ENCODE peak calls at places on chromosomes 12 and 14, in nine cellular contexts. X, M, L, Y, T, E, D, U and Q are unnamed samples. For H3K4me1, the result is how much of the 10 kb centered on the place peaks cover.

GRCh38 chr12:42696424-42697149 is 107.0 kb upstream of the PRICKLE1 start:
- DNase-seq in X (peak), M (peak), L (no peak), Y (peak), T (no peak), E (no peak), D (peak), U (peak), Q (peak)

GRCh38 chr14:97707603-97708002 is 910.4 kb downstream of the VRK1 start:
- DNase-seq in X (no peak), M (no peak), L (no peak), Y (no peak), T (no peak), E (no peak), D (no peak), U (no peak), Q (no peak)

GRCh38 chr14:51095854-51096823 is 1.2 kb upstream of the TRIM9 start:
- DNase-seq in X (peak), M (peak), L (peak), Y (peak), T (no peak), E (no peak), D (peak), U (peak), Q (peak)

GRCh38 chr14:88974991-88975835 is 150.8 kb downstream of the TTC8 start:
- DNase-seq in X (no peak), M (no peak), L (no peak), Y (peak), T (no peak), E (no peak), D (no peak), U (peak), Q (no peak)

GRCh38 chr12:95611676-95612309 is 60.5 kb upstream of the USP44 start:
- DNase-seq in X (no peak), M (no peak), L (no peak), Y (no peak), T (peak), E (no peak), D (no peak), U (no peak), Q (no peak)

GRCh38 chr14:74239848-74240793 is 872 bp downstream of the VSX2 start:
- DNase-seq in X (no peak), M (no peak), L (peak), Y (no peak), T (peak), E (no peak), D (no peak), U (no peak), Q (no peak)

GRCh38 chr14:49173765-49174373 is 412.3 kb downstream of the RPS29 start:
- DNase-seq in X (no peak), M (no peak), L (peak), Y (peak), T (peak), E (peak), D (peak), U (no peak), Q (no peak)

GRCh38 chr12:130436741-130437501 is 99.2 kb downstream of the PIWIL1 start:
- DNase-seq in X (no peak), M (peak), L (no peak), Y (no peak), T (no peak), E (no peak), D (no peak), U (no peak), Q (no peak)

GRCh38 chr14:64763801-64764511 is 59.7 kb downstream of the PLEKHG3 start:
- DNase-seq in X (no peak), M (no peak), L (peak), Y (no peak), T (peak), E (peak), D (peak), U (peak), Q (peak)

GRCh38 chr14:35855886-35856481 is 29.8 kb downstream of the BRMS1L start:
- DNase-seq in X (no peak), M (no peak), L (no peak), Y (no peak), T (no peak), E (no peak), D (no peak), U (no peak), Q (no peak)

DNA sequence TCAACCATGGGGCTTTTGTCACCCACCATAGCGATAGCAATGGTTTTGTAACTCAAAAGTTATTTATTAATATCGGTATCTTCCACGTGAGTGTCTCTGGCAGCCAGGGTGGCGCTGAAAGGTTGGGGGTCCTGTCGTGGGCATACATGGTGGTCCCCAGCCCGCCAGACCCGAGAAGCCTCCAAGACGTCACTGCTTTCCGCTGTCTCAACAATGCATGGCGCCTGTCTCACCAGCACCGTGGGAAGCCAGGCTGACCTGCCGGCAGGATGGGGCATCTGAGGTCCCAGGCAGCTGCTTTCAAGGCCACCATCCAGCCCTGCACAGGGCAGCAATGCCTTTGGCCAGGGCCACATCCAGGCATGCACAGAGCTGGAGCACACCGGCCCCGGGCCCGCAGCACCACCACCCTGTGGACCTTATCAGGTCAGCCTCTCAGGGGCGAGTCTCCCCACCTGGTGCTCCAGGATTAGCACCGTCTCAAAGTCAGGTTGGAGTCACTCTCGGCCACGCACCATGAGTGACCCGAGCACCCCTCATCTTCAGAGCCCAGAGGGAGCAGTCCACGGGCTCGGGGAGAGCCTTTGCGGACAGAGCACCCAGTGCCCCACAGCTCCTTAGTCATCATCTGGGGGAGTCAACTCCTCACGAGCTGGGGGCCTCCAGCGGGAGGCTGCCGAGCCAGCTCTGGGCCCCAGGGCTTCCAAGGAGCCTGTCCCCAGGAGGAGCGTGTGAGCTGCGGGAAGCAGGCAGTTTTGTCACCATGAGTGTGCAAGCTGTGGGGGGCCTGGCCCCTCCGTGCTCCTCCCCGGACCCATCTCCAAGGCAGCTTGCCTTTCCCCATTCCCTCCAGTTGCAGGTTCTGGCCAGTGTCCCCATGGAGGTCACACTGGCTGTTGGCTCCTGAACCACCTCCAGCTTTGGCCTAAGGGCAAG is 14.6 kb upstream of the C14orf180 start:
- DNase-seq in X (no peak), M (no peak), L (no peak), Y (no peak), T (no peak), E (peak), D (no peak), U (no peak), Q (no peak)
- H3K4me1 ChIP-seq in X (under half), M (under half), L (under half), Y (under half), T (under half), E (under half), D (under half), U (under half), Q (under half)

DNA sequence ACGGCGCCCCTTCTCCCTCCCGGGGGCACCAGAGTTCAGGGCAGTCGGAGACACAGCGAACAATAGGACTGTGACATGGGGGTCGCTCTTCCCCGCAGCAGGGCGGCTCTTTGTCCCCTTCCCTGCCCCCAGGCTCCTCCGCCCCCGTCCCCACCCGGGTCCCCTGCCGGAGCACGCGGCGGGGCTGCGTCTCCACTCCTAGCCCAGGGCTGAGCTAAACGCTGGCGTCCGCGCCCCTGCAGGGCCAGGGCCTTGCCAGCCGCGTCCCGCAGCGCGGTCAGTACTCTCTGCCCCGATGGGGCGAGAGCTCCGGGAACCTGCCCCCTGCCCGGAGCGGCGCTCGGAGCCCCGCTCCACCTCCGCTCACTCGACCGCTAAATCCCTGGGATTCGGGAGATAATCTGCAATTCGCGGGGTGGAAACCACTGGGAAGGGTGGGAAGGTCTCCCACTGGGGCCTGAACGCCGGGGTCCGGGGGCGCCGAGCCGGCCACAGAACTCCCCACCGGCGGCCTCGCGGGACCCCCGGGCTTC is 825 bp upstream of the CCDC85C start:
- DNase-seq in X (no peak), M (no peak), L (peak), Y (no peak), T (peak), E (peak), D (no peak), U (peak), Q (peak)
- TF ChIP-seq CTCF in X (no peak), M (no peak), L (no peak), Y (no peak), T (no peak), E (no peak), D (no peak), U (no peak), Q (no peak)

GRCh38 chr12:78224154-78224553 is 393.5 kb downstream of the NAV3 start:
- DNase-seq in X (no peak), M (no peak), L (no peak), Y (no peak), T (no peak), E (no peak), D (no peak), U (no peak), Q (no peak)

GRCh38 chr12:78226763-78227162 is 396.1 kb downstream of the NAV3 start:
- DNase-seq in X (no peak), M (no peak), L (no peak), Y (no peak), T (no peak), E (no peak), D (no peak), U (no peak), Q (no peak)

GRCh38 chr12:78232756-78233155 is 402.1 kb downstream of the NAV3 start:
- DNase-seq in X (no peak), M (no peak), L (no peak), Y (no peak), T (peak), E (no peak), D (no peak), U (no peak), Q (no peak)

DNA sequence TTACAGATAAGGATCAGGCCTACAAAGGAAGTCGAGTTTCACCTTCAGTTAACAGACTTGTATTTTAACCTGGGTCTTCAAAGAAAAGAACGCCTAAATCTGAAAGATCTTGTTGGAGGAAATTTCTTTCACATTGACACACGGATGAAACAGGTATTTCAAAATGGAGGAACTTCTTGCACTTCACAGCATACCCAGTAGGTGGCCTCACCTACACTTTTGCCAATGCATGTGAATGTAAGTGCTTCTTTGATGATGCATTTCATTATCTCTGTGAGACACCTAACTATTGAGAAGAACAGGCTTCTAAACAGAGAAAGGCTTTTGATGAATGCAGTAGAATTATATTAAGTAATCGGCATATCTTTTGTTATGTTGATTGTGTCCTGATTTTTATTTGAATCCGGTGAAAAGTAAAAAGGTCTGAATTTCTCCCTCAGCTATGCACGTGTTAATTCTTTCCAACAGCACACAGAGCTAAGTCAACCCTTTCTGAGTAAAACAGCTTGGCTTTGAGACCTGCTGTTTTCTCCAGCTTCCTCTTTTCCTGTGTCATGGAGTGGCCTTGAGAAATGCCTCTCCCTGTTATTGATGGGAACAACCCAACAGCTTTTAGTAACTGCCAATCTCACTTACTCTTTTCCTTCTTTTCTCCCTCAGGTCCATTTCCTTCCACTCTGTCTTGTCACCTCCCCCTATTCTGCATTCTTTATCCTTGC is 399.0 kb downstream of the NAV3 start:
- DNase-seq in X (no peak), M (no peak), L (peak), Y (peak), T (peak), E (peak), D (no peak), U (peak), Q (no peak)
- H3K4me3 ChIP-seq in X (no peak), M (no peak), L (no peak), Y (no peak), T (no peak), E (no peak), D (no peak), U (no peak), Q (no peak)

GRCh38 chr14:104654119-104654518 is 35.3 kb upstream of the INF2 start:
- DNase-seq in X (no peak), M (no peak), L (no peak), Y (no peak), T (no peak), E (no peak), D (no peak), U (no peak), Q (no peak)

GRCh38 chr14:104657114-104657524 is 32.3 kb upstream of the INF2 start:
- DNase-seq in X (no peak), M (no peak), L (no peak), Y (no peak), T (no peak), E (no peak), D (no peak), U (no peak), Q (no peak)

GRCh38 chr14:104656014-104656714 is 33.3 kb upstream of the INF2 start:
- DNase-seq in X (no peak), M (no peak), L (no peak), Y (no peak), T (no peak), E (no peak), D (no peak), U (no peak), Q (no peak)

GRCh38 chr14:104657563-104658324 is 31.7 kb upstream of the INF2 start:
- DNase-seq in X (no peak), M (no peak), L (no peak), Y (no peak), T (no peak), E (peak), D (no peak), U (no peak), Q (no peak)

GRCh38 chr14:104655128-104655848 is 34.1 kb upstream of the INF2 start:
- DNase-seq in X (no peak), M (no peak), L (no peak), Y (no peak), T (no peak), E (no peak), D (no peak), U (no peak), Q (no peak)
- H3K4me1 ChIP-seq in X (under half), M (under half), L (under half), Y (under half), T (under half), E (under half), D (under half), U (under half), Q (under half)

GRCh38 chr12:49366652-49367380 is 446 bp upstream of the SPATS2 start:
- DNase-seq in X (peak), M (peak), L (peak), Y (peak), T (peak), E (peak), D (peak), U (peak), Q (peak)
- TF ChIP-seq CTCF in X (peak), M (no peak), L (peak), Y (no peak), T (no peak), E (peak), D (peak), U (no peak), Q (peak)

DNA sequence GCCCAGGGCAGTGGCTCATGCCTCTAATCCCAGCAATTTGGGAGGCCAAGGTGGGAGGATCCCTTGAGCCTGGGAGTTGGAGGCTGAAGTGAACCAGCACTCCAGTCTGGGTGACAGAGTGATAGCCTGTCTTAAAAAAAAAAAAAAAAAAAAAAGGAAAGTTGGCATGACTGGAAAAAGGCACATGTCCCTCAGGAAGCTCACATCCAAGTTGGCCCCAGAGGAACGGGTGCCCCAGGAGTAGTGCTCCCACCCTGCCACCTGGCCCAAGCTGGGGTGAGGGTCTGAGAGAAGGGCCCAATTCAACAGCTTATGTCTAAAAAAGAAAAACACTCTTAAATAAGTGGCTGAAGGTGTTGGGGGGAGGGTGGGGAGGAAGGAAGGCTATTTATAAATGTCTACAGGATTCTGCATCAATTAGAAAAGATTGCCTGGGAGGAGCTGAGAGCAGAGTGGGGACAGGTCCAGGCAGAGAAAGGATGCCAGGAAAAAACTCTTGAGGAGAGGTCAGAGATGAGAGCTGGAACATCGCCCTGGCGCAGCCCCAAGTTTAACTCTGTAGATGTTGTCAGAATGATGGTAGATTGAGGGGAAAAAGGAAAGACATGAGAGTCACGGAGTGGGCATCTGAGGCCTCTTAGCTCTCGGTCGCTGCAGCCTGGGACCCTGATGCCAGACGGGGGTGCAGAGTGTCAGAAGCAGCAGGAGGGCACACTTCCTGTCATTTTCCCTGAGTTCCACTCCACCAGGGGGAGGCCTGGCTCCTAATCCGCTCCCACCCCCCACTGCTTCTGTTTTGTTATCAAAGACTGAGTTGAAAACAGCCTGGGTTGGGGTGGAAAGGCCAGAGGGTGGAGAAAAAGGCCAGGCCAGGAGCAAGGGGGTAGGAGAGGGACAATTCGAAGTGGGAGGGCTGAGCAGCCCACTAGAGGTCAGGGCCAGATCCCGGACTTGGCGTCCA is 7.3 kb downstream of the SPRYD3 start:
- DNase-seq in X (peak), M (no peak), L (peak), Y (no peak), T (no peak), E (peak), D (peak), U (peak), Q (peak)
- H3K4me3 ChIP-seq in X (peak), M (no peak), L (no peak), Y (no peak), T (no peak), E (no peak), D (peak), U (no peak), Q (no peak)

DNA sequence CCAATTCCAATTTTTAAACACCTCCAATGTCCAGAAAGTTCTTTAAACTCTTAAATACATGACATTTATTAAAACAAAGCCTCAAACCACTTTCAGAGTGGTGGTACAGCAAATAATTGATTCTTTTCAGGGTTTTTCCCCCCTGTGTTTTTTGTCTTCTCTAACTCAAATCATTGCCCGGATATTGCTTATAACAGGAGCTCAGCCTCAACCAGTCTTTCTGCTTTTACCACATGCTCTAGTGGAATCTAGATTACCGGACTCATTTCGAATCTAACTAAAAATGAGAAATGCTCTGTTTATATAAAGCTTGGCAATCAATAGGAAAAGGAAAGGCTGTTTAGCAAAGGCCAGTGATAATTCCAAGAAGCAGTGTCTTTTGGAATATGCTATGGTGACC is 161.5 kb downstream of the ETV6 start:
- DNase-seq in X (no peak), M (no peak), L (no peak), Y (no peak), T (no peak), E (no peak), D (no peak), U (no peak), Q (no peak)
- H3K4me1 ChIP-seq in X (half or more), M (under half), L (under half), Y (under half), T (half or more), E (under half), D (half or more), U (under half), Q (under half)

GRCh38 chr12:54749191-54749818 is 101.1 kb upstream of the DCD start:
- DNase-seq in X (no peak), M (no peak), L (peak), Y (peak), T (peak), E (peak), D (peak), U (no peak), Q (no peak)
- TF ChIP-seq CTCF in X (peak), M (peak), L (peak), Y (peak), T (peak), E (peak), D (peak), U (peak), Q (peak)

DNA sequence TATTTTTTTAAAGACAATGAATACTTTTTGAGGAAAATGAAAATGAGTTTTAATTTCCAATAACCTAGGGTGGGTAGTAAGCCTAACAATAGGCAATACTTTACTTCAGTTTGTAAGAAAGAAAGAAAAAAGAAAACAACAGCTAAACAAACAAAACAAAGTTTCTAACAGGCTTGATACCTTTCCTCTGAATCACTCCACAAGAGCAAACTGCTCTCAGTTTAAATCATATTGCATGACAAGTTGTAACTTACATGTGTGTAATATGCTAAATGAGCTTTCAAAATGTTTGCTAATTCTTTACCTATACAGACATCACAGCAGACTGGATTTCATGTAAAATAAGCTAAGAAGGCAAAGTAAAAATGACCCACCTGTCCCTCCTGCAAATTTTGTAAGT is 6.7 kb upstream of the LMO3 start:
- DNase-seq in X (no peak), M (no peak), L (no peak), Y (no peak), T (no peak), E (no peak), D (no peak), U (no peak), Q (no peak)
- H3K4me3 ChIP-seq in X (peak), M (no peak), L (no peak), Y (no peak), T (no peak), E (no peak), D (no peak), U (peak), Q (no peak)